ENCODE peak calls at places on chromosomes 7 and 10, in ten cellular contexts. One of them, this sample, is unnamed.

GRCh38 chr7:43649755-43650274 is 66.9 kb downstream of the STK17A start:
- DNase-seq in fibroblast of lung: no peak
- DNase-seq in EH: peak
- DNase-seq in naive thymus-derived CD8-positive, alpha-beta T cell: peak
- DNase-seq in activated T-cell treated with anti-CD3 and anti-CD28 coated beads, Interleukin-2, amount 50 U/mL, for 72 hours: peak
- DNase-seq in endothelial cell: no peak
- DNase-seq in nephron progenitor cell: no peak
- DNase-seq in NB4: peak
- DNase-seq in T-helper 9 cell: peak
- DNase-seq in islet precursor cell: no peak
- DNase-seq in this sample: no peak

GRCh38 chr7:188174-188573 is 4.2 kb upstream of the FAM20C start:
- DNase-seq in naive thymus-derived CD8-positive, alpha-beta T cell: no peak
- DNase-seq in fibroblast of lung: no peak
- DNase-seq in islet precursor cell: no peak
- DNase-seq in nephron progenitor cell: no peak
- DNase-seq in T-helper 9 cell: no peak
- DNase-seq in EH: no peak
- DNase-seq in NB4: no peak
- DNase-seq in activated T-cell treated with anti-CD3 and anti-CD28 coated beads, Interleukin-2, amount 50 U/mL, for 72 hours: no peak
- DNase-seq in endothelial cell: no peak
- DNase-seq in this sample: no peak

GRCh38 chr7:42617781-42618457 is 294.0 kb downstream of the C7orf25 start:
- DNase-seq in fibroblast of lung: peak
- DNase-seq in islet precursor cell: no peak
- DNase-seq in NB4: peak
- DNase-seq in EH: no peak
- DNase-seq in naive thymus-derived CD8-positive, alpha-beta T cell: no peak
- DNase-seq in endothelial cell: no peak
- DNase-seq in nephron progenitor cell: peak
- DNase-seq in activated T-cell treated with anti-CD3 and anti-CD28 coated beads, Interleukin-2, amount 50 U/mL, for 72 hours: no peak
- DNase-seq in T-helper 9 cell: no peak
- DNase-seq in this sample: no peak

GRCh38 chr7:150838965-150839650 is 13.2 kb upstream of the AOC1 start:
- DNase-seq in endothelial cell: no peak
- DNase-seq in nephron progenitor cell: no peak
- DNase-seq in NB4: no peak
- DNase-seq in fibroblast of lung: no peak
- DNase-seq in activated T-cell treated with anti-CD3 and anti-CD28 coated beads, Interleukin-2, amount 50 U/mL, for 72 hours: no peak
- DNase-seq in EH: no peak
- DNase-seq in islet precursor cell: no peak
- DNase-seq in T-helper 9 cell: no peak
- DNase-seq in naive thymus-derived CD8-positive, alpha-beta T cell: no peak
- DNase-seq in this sample: no peak

GRCh38 chr7:94380264-94380663 is 14.4 kb upstream of the COL1A2 start:
- DNase-seq in islet precursor cell: no peak
- DNase-seq in naive thymus-derived CD8-positive, alpha-beta T cell: no peak
- DNase-seq in activated T-cell treated with anti-CD3 and anti-CD28 coated beads, Interleukin-2, amount 50 U/mL, for 72 hours: no peak
- DNase-seq in EH: peak
- DNase-seq in nephron progenitor cell: no peak
- DNase-seq in NB4: no peak
- DNase-seq in fibroblast of lung: no peak
- DNase-seq in endothelial cell: no peak
- DNase-seq in T-helper 9 cell: no peak
- DNase-seq in this sample: no peak

GRCh38 chr10:71045188-71045841 is 156.9 kb upstream of the PCBD1 start:
- DNase-seq in islet precursor cell: no peak
- DNase-seq in EH: no peak
- DNase-seq in fibroblast of lung: no peak
- DNase-seq in activated T-cell treated with anti-CD3 and anti-CD28 coated beads, Interleukin-2, amount 50 U/mL, for 72 hours: no peak
- DNase-seq in naive thymus-derived CD8-positive, alpha-beta T cell: no peak
- DNase-seq in NB4: peak
- DNase-seq in nephron progenitor cell: peak
- DNase-seq in endothelial cell: no peak
- DNase-seq in T-helper 9 cell: no peak
- DNase-seq in this sample: no peak

GRCh38 chr7:148286150-148286549 is 304.4 kb upstream of the C7orf33 start:
- DNase-seq in NB4: peak
- DNase-seq in EH: no peak
- DNase-seq in islet precursor cell: no peak
- DNase-seq in fibroblast of lung: no peak
- DNase-seq in naive thymus-derived CD8-positive, alpha-beta T cell: no peak
- DNase-seq in activated T-cell treated with anti-CD3 and anti-CD28 coated beads, Interleukin-2, amount 50 U/mL, for 72 hours: no peak
- DNase-seq in endothelial cell: peak
- DNase-seq in T-helper 9 cell: no peak
- DNase-seq in nephron progenitor cell: no peak
- DNase-seq in this sample: no peak

GRCh38 chr7:1663857-1664651 is 6.0 kb upstream of the ELFN1 start:
- DNase-seq in islet precursor cell: peak
- DNase-seq in naive thymus-derived CD8-positive, alpha-beta T cell: no peak
- DNase-seq in NB4: no peak
- DNase-seq in nephron progenitor cell: peak
- DNase-seq in EH: no peak
- DNase-seq in T-helper 9 cell: no peak
- DNase-seq in endothelial cell: peak
- DNase-seq in fibroblast of lung: no peak
- DNase-seq in activated T-cell treated with anti-CD3 and anti-CD28 coated beads, Interleukin-2, amount 50 U/mL, for 72 hours: no peak
- DNase-seq in this sample: no peak

GRCh38 chr7:4692055-4692454 is 10.0 kb downstream of the FOXK1 start:
- DNase-seq in endothelial cell: no peak
- DNase-seq in fibroblast of lung: peak
- DNase-seq in activated T-cell treated with anti-CD3 and anti-CD28 coated beads, Interleukin-2, amount 50 U/mL, for 72 hours: no peak
- DNase-seq in naive thymus-derived CD8-positive, alpha-beta T cell: no peak
- DNase-seq in islet precursor cell: no peak
- DNase-seq in NB4: no peak
- DNase-seq in EH: peak
- DNase-seq in nephron progenitor cell: no peak
- DNase-seq in T-helper 9 cell: no peak
- DNase-seq in this sample: no peak

GRCh38 chr7:45606050-45606449 is 31.9 kb downstream of the ADCY1 start:
- DNase-seq in NB4: no peak
- DNase-seq in activated T-cell treated with anti-CD3 and anti-CD28 coated beads, Interleukin-2, amount 50 U/mL, for 72 hours: no peak
- DNase-seq in islet precursor cell: no peak
- DNase-seq in fibroblast of lung: no peak
- DNase-seq in EH: no peak
- DNase-seq in T-helper 9 cell: no peak
- DNase-seq in nephron progenitor cell: no peak
- DNase-seq in naive thymus-derived CD8-positive, alpha-beta T cell: no peak
- DNase-seq in endothelial cell: no peak
- DNase-seq in this sample: no peak

GRCh38 chr10:120012566-120012965 is 120.0 kb downstream of the SEC23IP start:
- DNase-seq in nephron progenitor cell: no peak
- DNase-seq in islet precursor cell: peak
- DNase-seq in EH: peak
- DNase-seq in fibroblast of lung: no peak
- DNase-seq in NB4: no peak
- DNase-seq in activated T-cell treated with anti-CD3 and anti-CD28 coated beads, Interleukin-2, amount 50 U/mL, for 72 hours: no peak
- DNase-seq in naive thymus-derived CD8-positive, alpha-beta T cell: no peak
- DNase-seq in endothelial cell: no peak
- DNase-seq in T-helper 9 cell: no peak
- DNase-seq in this sample: no peak

GRCh38 chr10:133458710-133459453 is 5.1 kb downstream of the SCART1 start:
- DNase-seq in naive thymus-derived CD8-positive, alpha-beta T cell: no peak
- DNase-seq in activated T-cell treated with anti-CD3 and anti-CD28 coated beads, Interleukin-2, amount 50 U/mL, for 72 hours: no peak
- DNase-seq in T-helper 9 cell: no peak
- DNase-seq in NB4: no peak
- DNase-seq in EH: peak
- DNase-seq in nephron progenitor cell: no peak
- DNase-seq in endothelial cell: no peak
- DNase-seq in islet precursor cell: no peak
- DNase-seq in fibroblast of lung: no peak
- DNase-seq in this sample: no peak

GRCh38 chr10:104937528-104937927 is 296.4 kb downstream of the SORCS3 start:
- DNase-seq in naive thymus-derived CD8-positive, alpha-beta T cell: no peak
- DNase-seq in nephron progenitor cell: no peak
- DNase-seq in endothelial cell: no peak
- DNase-seq in activated T-cell treated with anti-CD3 and anti-CD28 coated beads, Interleukin-2, amount 50 U/mL, for 72 hours: no peak
- DNase-seq in fibroblast of lung: peak
- DNase-seq in NB4: no peak
- DNase-seq in EH: peak
- DNase-seq in islet precursor cell: peak
- DNase-seq in T-helper 9 cell: no peak
- DNase-seq in this sample: no peak

GRCh38 chr10:101938316-101939272 is 95.0 kb upstream of the KCNIP2 start:
- DNase-seq in naive thymus-derived CD8-positive, alpha-beta T cell: no peak
- DNase-seq in activated T-cell treated with anti-CD3 and anti-CD28 coated beads, Interleukin-2, amount 50 U/mL, for 72 hours: no peak
- DNase-seq in NB4: no peak
- DNase-seq in fibroblast of lung: peak
- DNase-seq in nephron progenitor cell: peak
- DNase-seq in T-helper 9 cell: no peak
- DNase-seq in islet precursor cell: peak
- DNase-seq in endothelial cell: no peak
- DNase-seq in EH: peak
- DNase-seq in this sample: no peak

GRCh38 chr7:130070900-130071622 is 727 bp downstream of the KLHDC10 start:
- DNase-seq in nephron progenitor cell: no peak
- DNase-seq in activated T-cell treated with anti-CD3 and anti-CD28 coated beads, Interleukin-2, amount 50 U/mL, for 72 hours: no peak
- DNase-seq in naive thymus-derived CD8-positive, alpha-beta T cell: no peak
- DNase-seq in T-helper 9 cell: no peak
- DNase-seq in NB4: peak
- DNase-seq in endothelial cell: no peak
- DNase-seq in EH: peak
- DNase-seq in fibroblast of lung: no peak
- DNase-seq in islet precursor cell: no peak
- DNase-seq in this sample: no peak

GRCh38 chr10:98361131-98361633 is 53.8 kb downstream of the PYROXD2 start:
- DNase-seq in NB4: peak
- DNase-seq in nephron progenitor cell: peak
- DNase-seq in naive thymus-derived CD8-positive, alpha-beta T cell: no peak
- DNase-seq in T-helper 9 cell: no peak
- DNase-seq in endothelial cell: no peak
- DNase-seq in fibroblast of lung: peak
- DNase-seq in islet precursor cell: peak
- DNase-seq in EH: peak
- DNase-seq in activated T-cell treated with anti-CD3 and anti-CD28 coated beads, Interleukin-2, amount 50 U/mL, for 72 hours: peak
- DNase-seq in this sample: no peak

GRCh38 chr7:73606801-73607691 is 17.3 kb downstream of the MLXIPL start:
- DNase-seq in endothelial cell: peak
- DNase-seq in T-helper 9 cell: peak
- DNase-seq in naive thymus-derived CD8-positive, alpha-beta T cell: peak
- DNase-seq in activated T-cell treated with anti-CD3 and anti-CD28 coated beads, Interleukin-2, amount 50 U/mL, for 72 hours: peak
- DNase-seq in islet precursor cell: peak
- DNase-seq in fibroblast of lung: peak
- DNase-seq in nephron progenitor cell: peak
- DNase-seq in NB4: peak
- DNase-seq in EH: peak
- DNase-seq in this sample: peak

GRCh38 chr10:88841316-88842111 is 10.1 kb downstream of the ANKRD22 start:
- DNase-seq in fibroblast of lung: no peak
- DNase-seq in NB4: peak
- DNase-seq in T-helper 9 cell: no peak
- DNase-seq in activated T-cell treated with anti-CD3 and anti-CD28 coated beads, Interleukin-2, amount 50 U/mL, for 72 hours: no peak
- DNase-seq in naive thymus-derived CD8-positive, alpha-beta T cell: no peak
- DNase-seq in EH: no peak
- DNase-seq in nephron progenitor cell: no peak
- DNase-seq in endothelial cell: no peak
- DNase-seq in islet precursor cell: no peak
- DNase-seq in this sample: no peak

GRCh38 chr7:105589221-105590077 is 8.2 kb upstream of the EFCAB10 start:
- DNase-seq in endothelial cell: peak
- DNase-seq in activated T-cell treated with anti-CD3 and anti-CD28 coated beads, Interleukin-2, amount 50 U/mL, for 72 hours: peak
- DNase-seq in NB4: peak
- DNase-seq in fibroblast of lung: peak
- DNase-seq in islet precursor cell: peak
- DNase-seq in naive thymus-derived CD8-positive, alpha-beta T cell: peak
- DNase-seq in EH: peak
- DNase-seq in T-helper 9 cell: peak
- DNase-seq in nephron progenitor cell: peak
- DNase-seq in this sample: no peak

GRCh38 chr7:119936876-119937275 is 336.1 kb upstream of the KCND2 start:
- DNase-seq in NB4: no peak
- DNase-seq in naive thymus-derived CD8-positive, alpha-beta T cell: no peak
- DNase-seq in islet precursor cell: no peak
- DNase-seq in endothelial cell: no peak
- DNase-seq in EH: no peak
- DNase-seq in nephron progenitor cell: no peak
- DNase-seq in fibroblast of lung: no peak
- DNase-seq in T-helper 9 cell: no peak
- DNase-seq in activated T-cell treated with anti-CD3 and anti-CD28 coated beads, Interleukin-2, amount 50 U/mL, for 72 hours: no peak
- DNase-seq in this sample: no peak

GRCh38 chr7:4712371-4713182 is 30.5 kb downstream of the FOXK1 start:
- DNase-seq in EH: peak
- DNase-seq in nephron progenitor cell: no peak
- DNase-seq in NB4: peak
- DNase-seq in islet precursor cell: no peak
- DNase-seq in fibroblast of lung: peak
- DNase-seq in activated T-cell treated with anti-CD3 and anti-CD28 coated beads, Interleukin-2, amount 50 U/mL, for 72 hours: no peak
- DNase-seq in naive thymus-derived CD8-positive, alpha-beta T cell: no peak
- DNase-seq in T-helper 9 cell: no peak
- DNase-seq in endothelial cell: no peak
- DNase-seq in this sample: no peak

GRCh38 chr7:106775552-106775936 is 89.5 kb upstream of the PIK3CG start:
- DNase-seq in NB4: peak
- DNase-seq in islet precursor cell: peak
- DNase-seq in nephron progenitor cell: no peak
- DNase-seq in T-helper 9 cell: no peak
- DNase-seq in EH: peak
- DNase-seq in endothelial cell: no peak
- DNase-seq in naive thymus-derived CD8-positive, alpha-beta T cell: no peak
- DNase-seq in activated T-cell treated with anti-CD3 and anti-CD28 coated beads, Interleukin-2, amount 50 U/mL, for 72 hours: no peak
- DNase-seq in fibroblast of lung: peak
- DNase-seq in this sample: no peak

GRCh38 chr10:72263613-72264241 is 10.0 kb upstream of the DDIT4 start:
- DNase-seq in islet precursor cell: no peak
- DNase-seq in fibroblast of lung: no peak
- DNase-seq in T-helper 9 cell: peak
- DNase-seq in EH: no peak
- DNase-seq in endothelial cell: no peak
- DNase-seq in naive thymus-derived CD8-positive, alpha-beta T cell: peak
- DNase-seq in NB4: no peak
- DNase-seq in activated T-cell treated with anti-CD3 and anti-CD28 coated beads, Interleukin-2, amount 50 U/mL, for 72 hours: no peak
- DNase-seq in nephron progenitor cell: no peak
- DNase-seq in this sample: peak

GRCh38 chr7:37462120-37462519 is 13.5 kb upstream of the ELMO1 start:
- DNase-seq in NB4: peak
- DNase-seq in EH: no peak
- DNase-seq in islet precursor cell: no peak
- DNase-seq in T-helper 9 cell: no peak
- DNase-seq in endothelial cell: no peak
- DNase-seq in naive thymus-derived CD8-positive, alpha-beta T cell: no peak
- DNase-seq in fibroblast of lung: no peak
- DNase-seq in nephron progenitor cell: no peak
- DNase-seq in activated T-cell treated with anti-CD3 and anti-CD28 coated beads, Interleukin-2, amount 50 U/mL, for 72 hours: no peak
- DNase-seq in this sample: no peak

GRCh38 chr7:17304926-17305325 is 6.5 kb downstream of the AHR start:
- DNase-seq in fibroblast of lung: peak
- DNase-seq in T-helper 9 cell: no peak
- DNase-seq in endothelial cell: no peak
- DNase-seq in EH: peak
- DNase-seq in nephron progenitor cell: no peak
- DNase-seq in activated T-cell treated with anti-CD3 and anti-CD28 coated beads, Interleukin-2, amount 50 U/mL, for 72 hours: peak
- DNase-seq in naive thymus-derived CD8-positive, alpha-beta T cell: no peak
- DNase-seq in islet precursor cell: no peak
- DNase-seq in NB4: peak
- DNase-seq in this sample: no peak